ENCODE peak calls at places on chromosome X, in ten cellular contexts. One of them, this sample, is unnamed.

GRCh38 chrX:20609916-20610415 is 343.3 kb upstream of the RPS6KA3 start:
- DNase-seq in heart right ventricle: no peak
- DNase-seq in psoas muscle: no peak
- DNase-seq in thyroid gland: no peak
- DNase-seq in CD8-positive, alpha-beta T cell: no peak
- DNase-seq in PC-3: no peak
- DNase-seq in astrocyte of the spinal cord: no peak
- DNase-seq in body of pancreas: no peak
- DNase-seq in cardiac fibroblast: no peak
- DNase-seq in keratinocyte: no peak
- DNase-seq in this sample: no peak

GRCh38 chrX:19127649-19128168 is 5.4 kb upstream of the ADGRG2 start:
- DNase-seq in heart right ventricle: no peak
- DNase-seq in psoas muscle: no peak
- DNase-seq in thyroid gland: no peak
- DNase-seq in CD8-positive, alpha-beta T cell: no peak
- DNase-seq in PC-3: peak; percentile 49
- DNase-seq in astrocyte of the spinal cord: peak; percentile 3
- DNase-seq in body of pancreas: no peak
- DNase-seq in cardiac fibroblast: peak; percentile 80
- DNase-seq in keratinocyte: no peak
- DNase-seq in this sample: no peak

GRCh38 chrX:22748093-22748999 is 251.4 kb upstream of the DDX53 start:
- DNase-seq in heart right ventricle: peak; percentile 12
- DNase-seq in psoas muscle: no peak
- DNase-seq in thyroid gland: peak; percentile 20
- DNase-seq in CD8-positive, alpha-beta T cell: peak; percentile 1
- DNase-seq in PC-3: peak; percentile 63
- DNase-seq in astrocyte of the spinal cord: peak; percentile 39
- DNase-seq in body of pancreas: peak; percentile 52
- DNase-seq in cardiac fibroblast: peak; percentile 48
- DNase-seq in keratinocyte: no peak
- DNase-seq in this sample: peak; percentile 48

GRCh38 chrX:46279214-46279924 is 265.9 kb downstream of the ZNF674 start:
- DNase-seq in heart right ventricle: no peak
- DNase-seq in psoas muscle: no peak
- DNase-seq in thyroid gland: no peak
- DNase-seq in CD8-positive, alpha-beta T cell: no peak
- DNase-seq in PC-3: no peak
- DNase-seq in astrocyte of the spinal cord: no peak
- DNase-seq in body of pancreas: no peak
- DNase-seq in cardiac fibroblast: no peak
- DNase-seq in keratinocyte: no peak
- DNase-seq in this sample: peak; percentile 65

GRCh38 chrX:20461576-20461975 is 194.9 kb upstream of the RPS6KA3 start:
- DNase-seq in heart right ventricle: no peak
- DNase-seq in psoas muscle: no peak
- DNase-seq in thyroid gland: no peak
- DNase-seq in CD8-positive, alpha-beta T cell: no peak
- DNase-seq in PC-3: peak; percentile 25
- DNase-seq in astrocyte of the spinal cord: peak; percentile 47
- DNase-seq in body of pancreas: no peak
- DNase-seq in cardiac fibroblast: peak; percentile 22
- DNase-seq in keratinocyte: no peak
- DNase-seq in this sample: no peak

GRCh38 chrX:135931644-135932487 is 38.4 kb downstream of the SAGE1 start:
- DNase-seq in heart right ventricle: peak; percentile 13
- DNase-seq in psoas muscle: peak; percentile 56
- DNase-seq in thyroid gland: peak; percentile 39
- DNase-seq in CD8-positive, alpha-beta T cell: no peak
- DNase-seq in PC-3: peak; percentile 64
- DNase-seq in astrocyte of the spinal cord: peak; percentile 16
- DNase-seq in body of pancreas: peak; percentile 65
- DNase-seq in cardiac fibroblast: peak; percentile 42
- DNase-seq in keratinocyte: peak; percentile 5
- DNase-seq in this sample: peak; percentile 77

GRCh38 chrX:107562482-107562881 is 65.8 kb upstream of the PRPS1 start:
- DNase-seq in heart right ventricle: no peak
- DNase-seq in psoas muscle: no peak
- DNase-seq in thyroid gland: peak; percentile 16
- DNase-seq in CD8-positive, alpha-beta T cell: no peak
- DNase-seq in PC-3: peak; percentile 41
- DNase-seq in astrocyte of the spinal cord: peak; percentile 76
- DNase-seq in body of pancreas: no peak
- DNase-seq in cardiac fibroblast: peak; percentile 72
- DNase-seq in keratinocyte: no peak
- DNase-seq in this sample: no peak

GRCh38 chrX:17500145-17500579 is 125.2 kb downstream of the NHS start:
- DNase-seq in heart right ventricle: no peak
- DNase-seq in psoas muscle: no peak
- DNase-seq in thyroid gland: no peak
- DNase-seq in CD8-positive, alpha-beta T cell: no peak
- DNase-seq in PC-3: peak; percentile 78
- DNase-seq in astrocyte of the spinal cord: peak; percentile 54
- DNase-seq in body of pancreas: no peak
- DNase-seq in cardiac fibroblast: peak; percentile 50
- DNase-seq in keratinocyte: no peak
- DNase-seq in this sample: no peak

GRCh38 chrX:12975999-12976558 is 1.2 kb downstream of the TMSB4X start:
- DNase-seq in heart right ventricle: no peak
- DNase-seq in psoas muscle: peak; percentile 57
- DNase-seq in thyroid gland: peak; percentile 33
- DNase-seq in CD8-positive, alpha-beta T cell: no peak
- DNase-seq in PC-3: peak; percentile 43
- DNase-seq in astrocyte of the spinal cord: peak; percentile 56
- DNase-seq in body of pancreas: peak; percentile 30
- DNase-seq in cardiac fibroblast: peak; percentile 47
- DNase-seq in keratinocyte: no peak
- DNase-seq in this sample: peak; percentile 82

GRCh38 chrX:143788265-143788664 is 67.7 kb upstream of the SPANXN2 start:
- DNase-seq in heart right ventricle: no peak
- DNase-seq in psoas muscle: no peak
- DNase-seq in thyroid gland: no peak
- DNase-seq in CD8-positive, alpha-beta T cell: no peak
- DNase-seq in PC-3: peak; percentile 63
- DNase-seq in astrocyte of the spinal cord: peak; percentile 43
- DNase-seq in body of pancreas: no peak
- DNase-seq in cardiac fibroblast: peak; percentile 55
- DNase-seq in keratinocyte: no peak
- DNase-seq in this sample: no peak

DNA sequence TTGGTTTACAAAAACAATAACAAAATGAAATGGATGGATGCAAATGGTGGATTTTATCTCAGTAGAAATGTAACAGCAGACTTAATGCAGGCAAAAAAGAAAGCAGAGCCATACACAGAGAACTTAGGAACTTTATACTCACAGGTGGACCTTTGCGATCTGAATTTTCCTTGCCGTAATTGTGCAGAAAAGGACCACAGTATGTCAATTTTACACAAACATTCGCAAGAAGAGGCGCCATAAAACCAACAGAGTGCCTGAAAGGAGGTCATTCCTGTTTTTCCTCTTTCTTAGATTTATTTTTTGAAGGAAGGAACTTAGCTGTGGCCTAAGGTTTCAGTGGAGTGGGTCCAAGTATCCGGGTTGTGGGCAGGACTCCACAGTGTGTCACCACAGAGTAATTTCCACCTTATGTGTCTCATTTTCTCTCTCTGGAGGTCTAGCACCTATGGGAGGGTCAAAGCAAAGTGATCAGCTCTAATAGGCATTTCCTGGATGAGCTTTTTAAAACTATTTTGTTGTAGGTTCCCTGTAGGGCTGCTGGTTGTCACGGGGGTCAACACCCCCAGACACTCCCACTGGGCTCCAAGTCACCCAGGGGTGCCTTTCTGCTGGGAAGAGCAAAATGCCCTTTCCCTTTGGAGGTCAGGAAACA is 24.7 kb upstream of the PBDC1 start:
- DNase-seq in heart right ventricle: no peak
- DNase-seq in psoas muscle: no peak
- DNase-seq in thyroid gland: peak; percentile 38
- DNase-seq in CD8-positive, alpha-beta T cell: no peak
- DNase-seq in PC-3: peak; percentile 76
- DNase-seq in astrocyte of the spinal cord: peak; percentile 46
- DNase-seq in body of pancreas: peak; percentile 17
- DNase-seq in cardiac fibroblast: peak; percentile 36
- DNase-seq in keratinocyte: no peak
- DNase-seq in this sample: no peak
- H3K4me3 ChIP-seq in heart right ventricle: peak overlapping the region; percentile 39
- H3K4me3 ChIP-seq in psoas muscle: peak overlapping the region; percentile 58
- H3K4me3 ChIP-seq in thyroid gland: no peak overlapping the region
- H3K4me3 ChIP-seq in CD8-positive, alpha-beta T cell: peak overlapping the region; percentile 2
- H3K4me3 ChIP-seq in PC-3: peak overlapping the region; percentile 53
- H3K4me3 ChIP-seq in astrocyte of the spinal cord: peak overlapping the region; percentile 16
- H3K4me3 ChIP-seq in body of pancreas: no peak overlapping the region
- H3K4me3 ChIP-seq in cardiac fibroblast: no peak overlapping the region
- H3K4me3 ChIP-seq in keratinocyte: peak overlapping the region; percentile 1
- H3K4me3 ChIP-seq in this sample: no peak overlapping the region

GRCh38 chrX:78327370-78328048 is at the start of gene CYSLTR1:
- DNase-seq in heart right ventricle: no peak
- DNase-seq in psoas muscle: no peak
- DNase-seq in thyroid gland: no peak
- DNase-seq in CD8-positive, alpha-beta T cell: no peak
- DNase-seq in PC-3: no peak
- DNase-seq in astrocyte of the spinal cord: no peak
- DNase-seq in body of pancreas: no peak
- DNase-seq in cardiac fibroblast: no peak
- DNase-seq in keratinocyte: no peak
- DNase-seq in this sample: no peak
- H3K4me3 ChIP-seq in heart right ventricle: peak within 1 kb of the TSS; percentile 42
- H3K4me3 ChIP-seq in psoas muscle: peak within 1 kb of the TSS; percentile 37
- H3K4me3 ChIP-seq in thyroid gland: no peak within 1 kb of the TSS
- H3K4me3 ChIP-seq in CD8-positive, alpha-beta T cell: no peak within 1 kb of the TSS
- H3K4me3 ChIP-seq in PC-3: no peak within 1 kb of the TSS
- H3K4me3 ChIP-seq in astrocyte of the spinal cord: no peak within 1 kb of the TSS
- H3K4me3 ChIP-seq in body of pancreas: no peak within 1 kb of the TSS
- H3K4me3 ChIP-seq in cardiac fibroblast: no peak within 1 kb of the TSS
- H3K4me3 ChIP-seq in keratinocyte: no peak within 1 kb of the TSS
- H3K4me3 ChIP-seq in this sample: no peak within 1 kb of the TSS

DNA sequence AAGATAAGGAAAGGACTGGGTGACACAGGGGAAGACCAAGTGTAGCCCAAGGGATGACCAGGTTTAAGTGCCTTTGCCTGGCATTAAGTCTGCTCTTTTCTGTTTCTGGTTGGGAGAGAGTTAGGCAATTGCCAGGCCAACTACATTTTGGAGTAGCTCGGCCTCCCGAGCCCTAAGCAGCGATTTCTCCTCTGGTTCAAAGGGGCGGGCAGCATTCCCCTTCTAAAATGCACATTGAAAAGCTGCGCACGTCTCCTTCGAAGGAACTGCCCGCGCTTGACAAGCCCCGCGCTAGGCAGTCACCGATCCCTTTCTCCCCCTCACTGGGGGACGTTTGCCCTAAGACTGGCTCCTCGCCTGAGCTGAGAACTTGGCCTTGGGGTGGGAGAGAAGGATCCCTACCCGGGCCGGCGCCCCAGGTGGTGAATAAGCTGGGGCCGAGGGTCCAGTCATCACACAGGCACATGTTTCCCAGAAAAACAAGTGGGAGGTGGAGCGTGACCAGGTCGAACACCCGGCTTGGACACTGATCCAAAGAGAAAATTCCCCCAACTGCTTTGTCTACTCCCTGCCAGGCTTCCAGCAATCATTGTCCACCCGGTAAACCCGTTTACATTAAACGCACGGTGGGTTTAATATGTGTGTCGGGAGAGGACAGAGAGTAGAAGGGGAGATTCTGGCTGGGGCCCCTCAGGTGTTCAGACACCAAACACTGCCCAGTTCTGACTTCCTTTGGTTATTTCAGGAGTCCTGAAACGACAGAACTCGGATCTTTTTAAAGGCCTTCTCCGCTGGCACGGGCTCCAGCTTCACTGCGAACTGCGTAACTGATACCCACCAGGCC is 4.0 kb downstream of the ARX start:
- DNase-seq in heart right ventricle: no peak
- DNase-seq in psoas muscle: peak; percentile 54
- DNase-seq in thyroid gland: no peak
- DNase-seq in CD8-positive, alpha-beta T cell: no peak
- DNase-seq in PC-3: no peak
- DNase-seq in astrocyte of the spinal cord: no peak
- DNase-seq in body of pancreas: no peak
- DNase-seq in cardiac fibroblast: no peak
- DNase-seq in keratinocyte: no peak
- DNase-seq in this sample: no peak
- H3K4me3 ChIP-seq in heart right ventricle: no peak overlapping the region
- H3K4me3 ChIP-seq in psoas muscle: peak overlapping the region; percentile 66
- H3K4me3 ChIP-seq in thyroid gland: no peak overlapping the region
- H3K4me3 ChIP-seq in CD8-positive, alpha-beta T cell: no peak overlapping the region
- H3K4me3 ChIP-seq in PC-3: no peak overlapping the region
- H3K4me3 ChIP-seq in astrocyte of the spinal cord: no peak overlapping the region
- H3K4me3 ChIP-seq in body of pancreas: no peak overlapping the region
- H3K4me3 ChIP-seq in cardiac fibroblast: no peak overlapping the region
- H3K4me3 ChIP-seq in keratinocyte: no peak overlapping the region
- H3K4me3 ChIP-seq in this sample: peak overlapping the region; percentile 42

GRCh38 chrX:40103565-40104323 is 6.0 kb upstream of the BCOR start:
- DNase-seq in heart right ventricle: no peak
- DNase-seq in psoas muscle: no peak
- DNase-seq in thyroid gland: no peak
- DNase-seq in CD8-positive, alpha-beta T cell: no peak
- DNase-seq in PC-3: no peak
- DNase-seq in astrocyte of the spinal cord: no peak
- DNase-seq in body of pancreas: no peak
- DNase-seq in cardiac fibroblast: no peak
- DNase-seq in keratinocyte: no peak
- DNase-seq in this sample: peak; percentile 2

GRCh38 chrX:40105791-40106676 is 8.3 kb upstream of the BCOR start:
- DNase-seq in heart right ventricle: peak; percentile 77
- DNase-seq in psoas muscle: peak; percentile 80
- DNase-seq in thyroid gland: peak; percentile 82
- DNase-seq in CD8-positive, alpha-beta T cell: peak; percentile 47
- DNase-seq in PC-3: peak; percentile 63
- DNase-seq in astrocyte of the spinal cord: no peak
- DNase-seq in body of pancreas: peak; percentile 76
- DNase-seq in cardiac fibroblast: peak; percentile 50
- DNase-seq in keratinocyte: no peak
- DNase-seq in this sample: peak; percentile 92

GRCh38 chrX:40105016-40105790 is 7.4 kb upstream of the BCOR start:
- DNase-seq in heart right ventricle: peak; percentile 59
- DNase-seq in psoas muscle: peak; percentile 75
- DNase-seq in thyroid gland: peak; percentile 49
- DNase-seq in CD8-positive, alpha-beta T cell: no peak
- DNase-seq in PC-3: no peak
- DNase-seq in astrocyte of the spinal cord: no peak
- DNase-seq in body of pancreas: peak; percentile 48
- DNase-seq in cardiac fibroblast: peak; percentile 35
- DNase-seq in keratinocyte: no peak
- DNase-seq in this sample: peak; percentile 17

GRCh38 chrX:40102393-40103381 is 4.9 kb upstream of the BCOR start:
- DNase-seq in heart right ventricle: no peak
- DNase-seq in psoas muscle: no peak
- DNase-seq in thyroid gland: peak; percentile 80
- DNase-seq in CD8-positive, alpha-beta T cell: no peak
- DNase-seq in PC-3: no peak
- DNase-seq in astrocyte of the spinal cord: no peak
- DNase-seq in body of pancreas: no peak
- DNase-seq in cardiac fibroblast: no peak
- DNase-seq in keratinocyte: no peak
- DNase-seq in this sample: peak; percentile 27

DNA sequence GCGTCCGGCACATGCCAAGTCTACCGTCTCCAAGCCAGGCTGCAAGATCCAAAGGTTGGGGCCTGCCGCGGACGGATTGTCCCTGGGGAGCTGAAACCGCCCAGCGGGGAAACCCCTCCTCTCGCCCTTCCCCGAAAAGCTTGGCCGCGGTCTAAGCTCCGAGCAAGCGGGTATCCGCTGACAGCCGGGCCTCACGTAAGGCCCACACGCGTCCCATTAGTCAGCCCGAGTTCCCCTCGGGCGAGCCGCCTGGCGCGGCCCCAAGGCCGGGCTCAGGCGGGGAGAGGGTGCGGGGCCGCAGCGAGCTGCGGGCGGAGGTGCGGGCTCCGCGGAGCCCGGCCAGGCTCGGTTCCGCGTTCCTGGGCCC is 6.9 kb upstream of the BCOR start:
- DNase-seq in heart right ventricle: peak; percentile 50
- DNase-seq in psoas muscle: peak; percentile 78
- DNase-seq in thyroid gland: peak; percentile 50
- DNase-seq in CD8-positive, alpha-beta T cell: no peak
- DNase-seq in PC-3: peak; percentile 65
- DNase-seq in astrocyte of the spinal cord: no peak
- DNase-seq in body of pancreas: peak; percentile 64
- DNase-seq in cardiac fibroblast: peak; percentile 80
- DNase-seq in keratinocyte: no peak
- DNase-seq in this sample: peak; percentile 19
- H3K4me3 ChIP-seq in heart right ventricle: peak overlapping the region; percentile 59
- H3K4me3 ChIP-seq in psoas muscle: peak overlapping the region; percentile 67
- H3K4me3 ChIP-seq in thyroid gland: peak overlapping the region; percentile 20
- H3K4me3 ChIP-seq in CD8-positive, alpha-beta T cell: peak overlapping the region; percentile 43
- H3K4me3 ChIP-seq in PC-3: peak overlapping the region; percentile 76
- H3K4me3 ChIP-seq in astrocyte of the spinal cord: no peak overlapping the region
- H3K4me3 ChIP-seq in body of pancreas: no peak overlapping the region
- H3K4me3 ChIP-seq in cardiac fibroblast: no peak overlapping the region
- H3K4me3 ChIP-seq in keratinocyte: no peak overlapping the region
- H3K4me3 ChIP-seq in this sample: peak overlapping the region; percentile 44